ENCODE peak calls at places on chromosomes 13 and 19, in seven cellular contexts. T is right lobe of liver, S is WERI-Rb-1, N is astrocyte of the cerebellum, R is right cardiac atrium, W is thoracic aorta, G is foreskin fibroblast. C is an unnamed sample.

GRCh38 chr13:108368240-108368898 is 98.9 kb downstream of the TNFSF13B start:
- DNase-seq in S (no peak), W (no peak), N (no peak), G (no peak), T (no peak), R (no peak), C (no peak)

GRCh38 chr19:35141627-35142401 is 1.2 kb upstream of the FXYD7 start:
- DNase-seq in G (peak), T (peak), N (no peak), R (peak), W (no peak), S (peak), C (no peak)

GRCh38 chr19:42175952-42176648 is 41.4 kb downstream of the DEDD2 start:
- DNase-seq in S (peak), N (no peak), G (peak), R (no peak), W (no peak), T (no peak), C (no peak)

GRCh38 chr13:41962994-41963393 is 2.1 kb upstream of the VWA8 start:
- DNase-seq in N (no peak), W (no peak), S (no peak), G (peak), R (no peak), T (no peak), C (no peak)

GRCh38 chr13:43880930-43881329 is 1.2 kb downstream of the LACC1 start:
- DNase-seq in T (no peak), S (no peak), N (no peak), G (peak), R (no peak), W (no peak), C (no peak)

GRCh38 chr19:27792576-27793127 is 1420.3 kb downstream of the UQCRFS1 start:
- DNase-seq in W (no peak), N (no peak), G (no peak), T (no peak), R (no peak), S (no peak), C (no peak)

GRCh38 chr13:49502954-49503353 is 7.2 kb downstream of the PHF11 start:
- DNase-seq in S (no peak), R (peak), T (no peak), G (peak), N (no peak), W (no peak), C (no peak)

GRCh38 chr19:35793381-35794165 is 18.2 kb downstream of the ARHGAP33 start:
- DNase-seq in N (no peak), G (peak), R (no peak), S (no peak), T (no peak), W (no peak), C (no peak)

GRCh38 chr19:31908486-31909255 is 436.7 kb upstream of the ZNF507 start:
- DNase-seq in G (no peak), W (no peak), T (no peak), S (no peak), N (no peak), R (no peak), C (no peak)

GRCh38 chr13:40591091-40591490 is 75.3 kb downstream of the FOXO1 start:
- DNase-seq in N (no peak), T (no peak), S (no peak), W (no peak), G (no peak), R (no peak), C (no peak)

GRCh38 chr19:5313307-5313706 is 27.3 kb downstream of the PTPRS start:
- DNase-seq in S (no peak), T (no peak), G (no peak), W (no peak), N (no peak), R (no peak), C (no peak)

GRCh38 chr19:41740415-41741243 is 14.7 kb upstream of the CEACAM6 start:
- DNase-seq in T (no peak), G (no peak), R (no peak), W (no peak), N (no peak), S (no peak), C (no peak)

GRCh38 chr13:113021391-113021790 is 52.4 kb downstream of the MCF2L start:
- DNase-seq in T (no peak), N (no peak), R (peak), S (no peak), W (no peak), G (no peak), C (no peak)

GRCh38 chr13:37700887-37701286 is 102.3 kb upstream of the POSTN start:
- DNase-seq in G (peak), N (no peak), R (no peak), S (no peak), T (no peak), W (no peak), C (no peak)

GRCh38 chr13:39737047-39737446 is 81.6 kb downstream of the COG6 start:
- DNase-seq in R (no peak), S (no peak), T (no peak), N (no peak), W (no peak), G (no peak), C (no peak)

GRCh38 chr13:50149143-50149703 is 134.0 kb downstream of the KCNRG start:
- DNase-seq in N (no peak), R (no peak), S (no peak), G (peak), W (no peak), T (no peak), C (no peak)

GRCh38 chr19:29687244-29687896 is 22.1 kb downstream of the PLEKHF1 start:
- DNase-seq in S (no peak), G (peak), N (peak), W (no peak), T (no peak), R (no peak), C (peak)

GRCh38 chr13:49436890-49437289 is 7.0 kb downstream of the CAB39L start:
- DNase-seq in G (peak), N (no peak), T (no peak), R (peak), S (no peak), W (no peak), C (no peak)

GRCh38 chr19:17125728-17126677 is 50.4 kb downstream of the MYO9B start:
- DNase-seq in R (peak), S (peak), G (peak), W (peak), N (no peak), T (peak), C (no peak)

GRCh38 chr13:113538689-113539058 is 45.9 kb upstream of the TFDP1 start:
- DNase-seq in R (no peak), T (no peak), N (no peak), G (no peak), S (no peak), W (no peak), C (no peak)

GRCh38 chr13:39616087-39616694 is 13.2 kb upstream of the LHFPL6 start:
- DNase-seq in N (peak), T (no peak), R (peak), W (no peak), S (peak), G (peak), C (no peak)

GRCh38 chr13:74290324-74290773 is 156.1 kb upstream of the KLF12 start:
- DNase-seq in N (peak), R (no peak), G (peak), S (no peak), T (no peak), W (no peak), C (peak)

GRCh38 chr19:1087813-1088418 is 7.3 kb downstream of the POLR2E start:
- DNase-seq in G (no peak), W (no peak), R (peak), N (no peak), S (no peak), T (no peak), C (no peak)

GRCh38 chr13:110450941-110451340 is 110.6 kb downstream of the RAB20 start:
- DNase-seq in N (no peak), G (no peak), S (no peak), T (no peak), R (no peak), W (no peak), C (no peak)

GRCh38 chr13:113460599-113460998 is 7.3 kb upstream of the ADPRHL1 start:
- DNase-seq in N (no peak), R (no peak), G (no peak), W (no peak), T (no peak), S (no peak), C (no peak)

GRCh38 chr13:88281846-88282245 is 610.7 kb downstream of the SLITRK5 start:
- DNase-seq in R (no peak), G (no peak), N (no peak), S (no peak), W (no peak), T (no peak), C (peak)

GRCh38 chr19:49812452-49812996 is 568 bp downstream of the FUZ start:
- DNase-seq in W (no peak), R (no peak), S (no peak), G (no peak), N (no peak), T (no peak), C (no peak)
- H3K4me3 ChIP-seq in W (peak), R (peak), S (peak), G (peak), N (peak), T (peak), C (peak)

GRCh38 chr19:47641891-47642485 is 33.1 kb downstream of the BICRA start:
- DNase-seq in W (no peak), T (no peak), G (no peak), R (no peak), N (no peak), S (no peak), C (no peak)

GRCh38 chr19:47643281-47643680 is 34.3 kb downstream of the BICRA start:
- DNase-seq in T (no peak), W (no peak), N (no peak), G (no peak), S (no peak), R (peak), C (no peak)

GRCh38 chr19:47646924-47647323 is 38.0 kb downstream of the BICRA start:
- DNase-seq in R (no peak), S (no peak), T (no peak), W (no peak), G (no peak), N (no peak), C (no peak)

GRCh38 chr19:47644743-47645499 is 36.0 kb downstream of the BICRA start:
- DNase-seq in S (no peak), T (no peak), W (no peak), R (peak), N (peak), G (no peak), C (no peak)

DNA sequence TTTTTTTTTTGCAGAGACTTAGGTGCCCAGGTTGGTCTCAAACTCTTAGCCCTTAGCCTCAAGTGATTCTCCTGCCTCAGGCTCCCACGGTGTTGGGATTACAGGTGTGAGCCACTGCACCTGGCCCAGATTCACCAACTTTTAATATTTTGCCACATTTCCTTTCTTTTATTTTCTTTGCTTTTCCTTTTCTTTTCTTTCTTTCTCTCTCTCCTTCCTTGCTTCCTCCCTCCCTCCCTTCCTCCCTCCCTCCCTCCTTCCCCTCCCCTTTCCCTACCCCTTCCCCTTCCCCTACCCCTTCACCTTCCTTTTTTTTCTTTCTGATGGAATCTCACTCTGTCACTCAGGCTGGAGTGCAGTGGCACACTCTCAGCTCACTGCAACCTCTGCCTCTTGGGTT is 35.3 kb downstream of the BICRA start:
- DNase-seq in W (no peak), G (no peak), S (no peak), T (no peak), N (no peak), R (no peak), C (no peak)
- H3K4me3 ChIP-seq in W (no peak), G (no peak), S (no peak), T (no peak), N (no peak), R (no peak), C (no peak)

GRCh38 chr13:75324413-75324940 is 157.5 kb downstream of the TBC1D4 start:
- DNase-seq in S (no peak), W (no peak), T (no peak), G (no peak), R (no peak), N (no peak), C (no peak)

GRCh38 chr13:75329097-75329496 is 152.9 kb downstream of the TBC1D4 start:
- DNase-seq in N (no peak), T (no peak), G (no peak), R (no peak), S (no peak), W (no peak), C (no peak)

GRCh38 chr13:75329723-75330122 is 152.2 kb downstream of the TBC1D4 start:
- DNase-seq in N (no peak), S (no peak), R (no peak), T (no peak), W (no peak), G (no peak), C (no peak)

GRCh38 chr13:75327132-75327505 is 154.8 kb downstream of the TBC1D4 start:
- DNase-seq in T (no peak), W (no peak), G (no peak), R (no peak), N (no peak), S (no peak), C (no peak)

GRCh38 chr13:75326173-75327131 is 155.5 kb downstream of the TBC1D4 start:
- DNase-seq in S (no peak), W (no peak), N (peak), R (peak), T (no peak), G (no peak), C (no peak)
- H3K4me3 ChIP-seq in S (no peak), W (peak), N (no peak), R (peak), T (no peak), G (no peak), C (no peak)

GRCh38 chr19:12875086-12875485 is 6.2 kb downstream of the DNASE2 start:
- DNase-seq in N (no peak), T (no peak), S (no peak), R (no peak), G (no peak), W (no peak), C (no peak)
- H3K4me3 ChIP-seq in N (no peak), T (no peak), S (no peak), R (no peak), G (no peak), W (no peak), C (no peak)